ENCODE peak calls at places on chromosome 13, in five cellular contexts. I is lower leg skin; H is suprapubic skin; C is CD4-positive, alpha-beta T cell; S is left lung. J is an unnamed sample.

GRCh38 chr13:78241278-78241919 is 322.8 kb upstream of the EDNRB start:
- DNase-seq in I (no peak), H (no peak), C (no peak), S (peak; percentile 33), J (peak; percentile 70)

GRCh38 chr13:32650705-32651311 is 64.6 kb downstream of the PDS5B start:
- DNase-seq in I (peak; percentile 26), H (no peak), C (peak; percentile 26), S (no peak), J (peak; percentile 45)

GRCh38 chr13:45674908-45675307 is 27.2 kb upstream of the CBY2 start:
- DNase-seq in I (peak; percentile 28), H (no peak), C (no peak), S (no peak), J (no peak)

GRCh38 chr13:72808917-72809500 is 27.1 kb downstream of the PIBF1 start:
- DNase-seq in I (no peak), H (no peak), C (no peak), S (no peak), J (no peak)

GRCh38 chr13:112106467-112107141 is 39.7 kb downstream of the SOX1 start:
- DNase-seq in I (no peak), H (no peak), C (no peak), S (peak; percentile 50), J (no peak)

GRCh38 chr13:113562866-113563265 is 21.7 kb upstream of the TFDP1 start:
- DNase-seq in I (no peak), H (peak; percentile 13), C (no peak), S (no peak), J (no peak)

GRCh38 chr13:101536079-101536478 is 83.6 kb downstream of the ITGBL1 start:
- DNase-seq in I (no peak), H (no peak), C (no peak), S (no peak), J (no peak)

GRCh38 chr13:32783067-32783466 is 196.8 kb downstream of the PDS5B start:
- DNase-seq in I (no peak), H (no peak), C (no peak), S (no peak), J (no peak)

GRCh38 chr13:23743269-23743668 is 145.9 kb downstream of the MIPEP start:
- DNase-seq in I (no peak), H (no peak), C (no peak), S (no peak), J (no peak)

GRCh38 chr13:23744315-23744714 is 144.9 kb downstream of the MIPEP start:
- DNase-seq in I (no peak), H (no peak), C (no peak), S (no peak), J (no peak)

GRCh38 chr13:23743717-23744116 is 145.5 kb downstream of the MIPEP start:
- DNase-seq in I (no peak), H (no peak), C (no peak), S (no peak), J (no peak)

GRCh38 chr13:23740002-23740401 is 149.2 kb downstream of the MIPEP start:
- DNase-seq in I (no peak), H (no peak), C (no peak), S (no peak), J (no peak)

DNA sequence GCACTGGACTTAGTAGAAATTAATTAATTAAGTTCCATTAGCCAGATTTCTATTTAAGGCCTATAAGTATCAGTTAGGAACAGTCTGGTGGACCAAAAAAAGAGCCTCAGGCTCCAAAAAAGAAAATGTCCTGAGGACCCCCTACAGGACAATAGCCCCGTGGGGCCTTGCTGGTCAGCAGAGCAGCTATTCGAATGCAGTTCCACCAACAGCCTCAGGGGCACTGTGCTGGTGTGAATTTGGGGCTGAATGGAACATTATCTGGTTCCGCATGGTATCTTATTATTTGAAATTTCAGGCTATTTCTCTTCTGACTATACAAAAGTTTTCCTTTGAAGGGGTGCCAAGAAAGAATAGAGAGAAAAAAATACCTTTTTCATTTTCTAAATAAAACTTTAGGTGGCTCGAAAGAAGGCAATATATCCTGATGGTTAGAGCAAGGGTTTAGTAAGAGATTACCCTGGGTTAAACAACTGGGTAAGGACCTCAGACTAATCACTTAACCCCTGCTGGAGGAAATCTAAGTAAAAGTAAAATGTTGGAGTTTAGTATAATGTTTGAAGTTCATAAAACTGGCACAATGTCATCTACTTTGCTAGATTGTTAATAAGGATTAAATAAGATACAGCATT is 147.2 kb downstream of the MIPEP start:
- DNase-seq in I (no peak), H (no peak), C (no peak), S (no peak), J (peak; percentile 68)
- TF ChIP-seq CTCF in I (no peak), H (peak; percentile 40), C (peak; percentile 21), S (peak; percentile 27), J (peak; percentile 79)

DNA sequence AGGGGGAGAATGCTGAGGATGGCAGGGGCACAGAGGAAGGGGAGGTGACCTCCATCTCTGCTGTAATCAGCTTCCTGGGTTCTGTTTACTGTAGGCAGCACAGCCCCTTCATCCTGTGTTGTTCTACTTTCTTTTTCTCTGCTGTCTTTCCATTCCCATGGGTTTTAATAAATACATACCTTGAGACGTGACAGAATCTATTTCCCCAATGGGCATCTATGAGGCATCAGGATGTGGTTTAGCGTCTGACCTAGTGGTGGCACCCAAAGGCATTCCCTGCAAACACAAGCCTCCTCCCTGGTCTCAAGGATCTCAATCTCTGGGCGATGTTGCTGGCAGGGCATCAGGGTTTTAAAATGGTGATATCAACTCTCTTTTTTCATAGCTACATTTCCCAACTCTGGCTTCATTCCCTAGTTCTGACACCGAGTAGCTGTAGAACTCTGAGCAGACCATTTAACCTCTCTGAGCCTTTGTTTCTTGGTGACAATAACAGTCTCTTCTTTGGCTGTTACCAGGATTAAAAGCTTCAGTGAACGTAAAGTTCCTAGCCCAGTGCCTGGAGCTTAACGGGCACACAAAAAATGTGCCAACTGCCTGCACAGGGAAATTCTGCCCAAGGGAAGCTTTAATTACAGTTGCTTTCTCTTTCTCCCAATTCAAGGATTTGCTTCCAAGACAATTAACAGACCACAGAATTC is 60.9 kb downstream of the ALOX5AP start:
- DNase-seq in I (no peak), H (no peak), C (no peak), S (no peak), J (no peak)
- TF ChIP-seq CTCF in I (no peak), H (no peak), C (no peak), S (no peak), J (no peak)

GRCh38 chr13:22489771-22490170 is 691.0 kb upstream of the SGCG start:
- DNase-seq in I (no peak), H (no peak), C (no peak), S (no peak), J (no peak)
- TF ChIP-seq CTCF in I (no peak), H (no peak), C (no peak), S (no peak), J (no peak)

DNA sequence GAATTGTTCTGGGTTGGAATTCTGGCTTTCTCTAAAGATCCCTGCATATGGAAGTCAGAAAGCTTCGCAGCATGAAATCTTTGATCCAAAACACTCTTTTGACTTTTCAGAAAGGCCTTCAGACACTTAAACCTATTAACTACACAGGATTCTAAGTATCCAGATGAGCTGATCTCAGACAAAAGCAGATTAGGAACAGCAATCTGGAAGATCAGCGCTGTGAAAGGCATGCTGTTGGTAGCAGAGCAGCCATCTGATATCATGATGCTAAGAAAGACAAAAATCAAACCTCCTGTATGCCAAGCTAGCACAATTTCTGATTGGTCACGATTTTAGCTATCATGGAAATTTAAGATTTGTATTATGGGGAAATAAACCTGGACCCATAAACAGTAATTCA is 589.9 kb downstream of the GPC5 start:
- DNase-seq in I (no peak), H (no peak), C (no peak), S (no peak), J (no peak)
- TF ChIP-seq CTCF in I (no peak), H (no peak), C (no peak), S (no peak), J (no peak)

J was measured in glutamatergic neuron.